ENCODE peak calls at places on chromosomes 2 and 18, in four cellular contexts. D is left ventricle myocardium inferior, G is testis, C is thoracic aorta. B is an unnamed sample. For H3K4me1, the result is how much of the 10 kb centered on the place peaks cover.

GRCh38 chr18:56795381-56795780 is 144.2 kb downstream of the WDR7 start:
- DNase-seq in C (no peak), G (no peak), D (no peak), B (no peak)

GRCh38 chr2:64839844-64840243 is 149.4 kb upstream of the SLC1A4 start:
- DNase-seq in G (no peak), C (no peak), D (no peak), B (no peak)

GRCh38 chr2:222819722-222820333 is 41.0 kb upstream of the ACSL3 start:
- DNase-seq in D (no peak), G (no peak), C (no peak), B (no peak)

GRCh38 chr2:168848220-168848619 is 42.0 kb downstream of the SPC25 start:
- DNase-seq in G (no peak), D (no peak), C (no peak), B (no peak)

GRCh38 chr2:43576983-43577892 is 18.6 kb downstream of the THADA start:
- DNase-seq in C (no peak), D (no peak), G (peak), B (no peak)

GRCh38 chr2:205827809-205828208 is 145.5 kb downstream of the NRP2 start:
- DNase-seq in G (no peak), C (no peak), D (no peak), B (no peak)

GRCh38 chr2:100764430-100764829 is 55.5 kb upstream of the NPAS2 start:
- DNase-seq in G (no peak), C (no peak), D (no peak), B (no peak)

GRCh38 chr2:225177098-225177497 is 134.8 kb upstream of the DOCK10 start:
- DNase-seq in D (no peak), G (no peak), C (no peak), B (no peak)

GRCh38 chr2:9826208-9826607 is 17.1 kb upstream of the TAF1B start:
- DNase-seq in D (no peak), G (no peak), C (no peak), B (no peak)

DNA sequence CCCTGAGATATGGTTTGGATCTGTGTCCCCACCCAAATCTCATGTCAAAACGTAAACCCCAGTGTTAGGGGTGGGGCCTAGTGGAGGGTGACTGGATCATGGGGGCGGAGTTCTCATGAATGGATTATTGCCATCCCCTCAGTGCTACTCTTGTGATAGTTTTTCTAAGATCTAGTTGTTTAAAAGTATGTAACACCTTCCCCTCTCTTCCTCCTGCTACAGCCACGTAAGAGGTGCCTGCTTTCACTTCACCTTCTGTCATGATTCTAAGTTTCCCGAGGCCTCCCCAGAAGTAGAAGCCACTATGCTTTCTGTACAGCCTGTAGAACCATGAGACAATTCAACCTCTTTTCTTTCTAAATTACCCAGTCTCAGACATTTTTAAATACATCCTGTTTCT is 16.9 kb downstream of the PUM2 start:
- DNase-seq in D (no peak), G (no peak), C (no peak), B (no peak)
- H3K4me1 ChIP-seq in D (half or more), G (under half), C (half or more), B (under half)

DNA sequence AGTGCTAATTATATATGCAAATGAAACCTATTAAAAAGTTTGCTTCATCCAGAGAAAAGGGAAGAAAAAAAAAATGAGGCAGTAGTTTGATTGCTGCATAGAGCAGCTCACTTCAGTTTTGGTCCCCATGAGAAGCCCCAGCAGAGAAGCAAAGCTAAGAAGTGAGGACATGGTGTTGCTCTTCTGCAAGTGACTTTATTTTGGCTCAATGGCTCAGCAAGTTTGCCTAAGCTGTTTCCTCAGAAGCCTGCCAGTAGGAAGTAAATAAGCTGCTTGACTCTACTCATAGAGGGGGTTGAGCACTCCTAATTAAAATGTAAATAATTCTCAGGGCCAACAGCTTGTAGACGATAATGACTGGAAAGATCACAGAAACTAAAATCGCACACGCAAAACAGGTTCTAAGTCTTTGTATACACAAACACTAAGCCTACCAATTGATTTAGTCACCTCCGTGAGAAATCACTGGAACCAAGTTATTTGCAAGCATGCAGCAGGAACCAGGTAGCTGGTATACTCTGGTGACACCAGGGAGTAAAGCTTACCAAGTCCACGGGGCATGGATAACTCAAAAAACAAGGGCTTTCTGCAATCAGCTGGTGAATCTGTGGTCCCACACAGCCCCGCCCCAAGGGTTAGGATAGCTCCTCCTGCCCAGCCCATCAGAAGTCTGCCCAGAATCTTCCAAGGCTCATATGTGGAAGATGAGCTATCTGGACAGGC is 39.7 kb upstream of the NABP1 start:
- DNase-seq in C (no peak), D (no peak), G (no peak), B (peak)
- TF ChIP-seq CTCF in C (no peak), D (no peak), G (no peak), B (no peak)

DNA sequence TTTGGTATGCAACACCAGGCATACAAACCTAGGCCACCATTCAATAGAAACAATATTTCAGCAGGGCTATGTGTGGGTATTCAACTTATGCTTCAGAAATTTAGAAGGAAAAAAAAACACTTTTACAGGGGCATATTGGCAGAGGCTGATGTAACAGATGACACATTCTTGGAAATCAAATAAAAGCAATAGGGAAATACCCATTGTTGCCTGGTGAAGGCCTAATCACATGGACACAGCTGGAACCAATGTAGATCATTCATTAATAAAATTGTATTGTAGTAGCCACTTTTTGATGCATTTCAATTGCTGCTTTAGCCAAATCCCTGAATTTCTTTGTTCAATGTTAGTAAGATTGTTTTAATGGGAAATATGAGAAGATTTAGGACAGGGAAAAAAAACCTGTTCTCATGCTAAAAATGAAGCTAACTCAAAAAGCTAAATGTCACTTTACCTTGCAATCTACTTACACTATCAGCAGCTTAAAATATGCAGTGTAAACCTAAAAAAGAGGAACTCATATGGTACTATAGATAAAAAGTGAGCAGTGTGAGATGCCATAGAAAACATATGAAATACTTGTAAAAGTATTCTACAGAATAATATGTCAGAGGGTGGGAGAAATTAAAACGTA is 289.4 kb downstream of the ZEB2 start:
- DNase-seq in C (no peak), D (no peak), G (no peak), B (no peak)
- H3K4me1 ChIP-seq in C (under half), D (under half), G (under half), B (under half)

DNA sequence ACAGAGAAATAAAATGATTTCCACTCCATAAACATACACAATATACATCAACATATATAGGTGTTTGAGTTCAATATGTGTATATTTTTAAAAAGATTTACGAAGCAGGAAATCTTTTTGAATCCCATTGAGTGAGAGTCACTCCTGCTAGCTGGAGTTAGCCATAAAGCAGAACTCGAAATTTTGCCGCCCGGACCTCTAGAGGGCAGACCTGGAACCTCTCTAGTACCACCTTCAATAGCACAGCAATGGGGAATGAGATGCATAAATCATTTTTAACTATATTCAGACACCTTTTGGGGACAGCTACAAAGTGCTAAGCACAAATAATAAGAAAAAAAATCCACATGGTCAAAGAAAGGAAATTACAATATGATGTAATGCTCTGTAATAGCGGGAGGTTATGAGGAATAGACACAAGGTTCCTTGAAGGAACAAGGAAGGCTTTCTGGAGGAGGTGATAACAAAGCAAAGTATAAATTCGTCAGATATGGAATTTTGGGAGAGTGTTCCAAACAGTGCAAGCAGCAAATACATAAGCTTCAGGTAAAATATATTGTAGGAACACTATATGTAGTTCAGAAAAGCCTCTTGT is 533.4 kb downstream of the ERBB4 start:
- DNase-seq in D (peak), C (no peak), G (no peak), B (peak)
- TF ChIP-seq CTCF in D (peak), C (peak), G (no peak), B (no peak)

GRCh38 chr2:111121028-111121872 is 536 bp downstream of the BCL2L11 start:
- DNase-seq in D (peak), C (no peak), G (peak), B (peak)
- H3K4me1 ChIP-seq in D (half or more), C (under half), G (under half), B (under half)

GRCh38 chr2:164474873-164475272 is 146.4 kb downstream of the GRB14 start:
- DNase-seq in G (no peak), C (no peak), D (no peak), B (no peak)

GRCh38 chr2:164478205-164478604 is 143.1 kb downstream of the GRB14 start:
- DNase-seq in G (no peak), D (no peak), C (no peak), B (no peak)

DNA sequence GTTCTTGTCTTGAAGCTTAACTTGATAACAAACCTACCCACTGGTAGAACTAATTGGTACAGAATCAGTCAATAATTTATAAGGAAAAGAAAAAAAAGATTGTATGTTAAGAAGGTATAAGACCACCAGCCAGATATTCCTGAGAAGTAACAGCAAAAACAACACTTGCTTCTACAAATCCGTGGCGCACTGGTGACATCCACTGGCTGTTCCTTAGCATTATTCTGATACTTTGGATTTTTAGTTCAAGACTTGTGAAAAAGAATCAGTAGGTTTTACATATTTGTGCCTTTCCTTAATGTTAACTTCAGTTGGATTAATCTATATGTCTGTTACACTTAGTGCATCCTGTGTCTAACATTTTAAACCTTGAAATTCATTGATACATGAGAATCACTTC is 141.8 kb downstream of the GRB14 start:
- DNase-seq in G (peak), C (no peak), D (no peak), B (peak)
- TF ChIP-seq CTCF in G (peak), C (peak), D (peak), B (no peak)

GRCh38 chr2:112728384-112729175 is 7.8 kb downstream of the NT5DC4 start:
- DNase-seq in D (no peak), G (no peak), C (no peak), B (no peak)

GRCh38 chr2:112725545-112726457 is 5.0 kb downstream of the NT5DC4 start:
- DNase-seq in G (no peak), D (no peak), C (no peak), B (no peak)

GRCh38 chr2:112726487-112727190 is 5.8 kb downstream of the NT5DC4 start:
- DNase-seq in D (peak), C (peak), G (peak), B (peak)

GRCh38 chr2:112728029-112728362 is 7.2 kb downstream of the NT5DC4 start:
- DNase-seq in D (no peak), G (no peak), C (no peak), B (no peak)

GRCh38 chr2:112727276-112728028 is 6.6 kb downstream of the NT5DC4 start:
- DNase-seq in D (no peak), C (no peak), G (no peak), B (no peak)
- H3K4me1 ChIP-seq in D (under half), C (under half), G (under half), B (under half)

DNA sequence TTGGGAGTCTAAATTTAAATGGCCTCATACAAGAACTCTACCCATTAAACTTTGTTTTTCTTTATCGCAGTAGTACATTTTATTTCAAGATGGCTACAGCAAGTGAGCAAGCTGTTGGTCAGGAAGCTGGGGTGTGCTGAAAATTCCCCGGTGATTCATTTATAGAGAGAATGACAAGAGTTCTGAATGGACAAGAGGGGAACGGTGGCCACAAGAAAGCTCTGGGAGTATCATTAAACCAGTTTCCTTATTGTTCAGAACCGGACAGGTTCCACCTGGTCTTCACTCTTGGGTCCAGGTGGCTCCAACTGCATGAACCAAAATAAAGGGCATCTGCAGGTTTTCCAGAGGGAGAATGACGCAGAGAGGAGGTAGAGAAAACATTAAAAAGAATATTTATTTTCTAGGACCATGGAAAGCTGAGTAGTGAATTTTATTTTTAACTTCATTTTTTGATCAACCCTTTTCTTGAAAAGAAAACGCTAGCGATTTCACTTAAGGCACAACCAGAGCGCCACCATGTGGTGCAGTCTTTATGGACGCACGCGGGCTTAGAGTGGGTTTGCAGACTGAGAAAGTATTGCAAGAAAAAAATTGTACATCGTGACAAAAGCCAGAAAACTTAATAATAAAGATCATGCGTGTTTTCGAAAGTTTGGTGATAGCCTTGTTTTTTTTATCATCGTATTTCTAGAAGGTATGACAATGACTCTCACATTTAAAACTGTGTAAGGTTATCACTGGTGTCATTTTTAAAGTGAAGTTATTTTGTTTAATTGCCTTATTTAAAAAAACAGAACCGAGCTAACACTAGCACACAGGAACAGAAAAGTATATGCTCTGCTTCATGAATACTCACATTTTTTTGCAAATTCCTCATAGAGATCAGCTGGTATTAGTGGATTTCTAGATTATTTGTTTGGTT is 97.9 kb upstream of the NOL4 start:
- DNase-seq in C (no peak), G (peak), D (peak), B (no peak)
- TF ChIP-seq CTCF in C (peak), G (peak), D (peak), B (no peak)

DNA sequence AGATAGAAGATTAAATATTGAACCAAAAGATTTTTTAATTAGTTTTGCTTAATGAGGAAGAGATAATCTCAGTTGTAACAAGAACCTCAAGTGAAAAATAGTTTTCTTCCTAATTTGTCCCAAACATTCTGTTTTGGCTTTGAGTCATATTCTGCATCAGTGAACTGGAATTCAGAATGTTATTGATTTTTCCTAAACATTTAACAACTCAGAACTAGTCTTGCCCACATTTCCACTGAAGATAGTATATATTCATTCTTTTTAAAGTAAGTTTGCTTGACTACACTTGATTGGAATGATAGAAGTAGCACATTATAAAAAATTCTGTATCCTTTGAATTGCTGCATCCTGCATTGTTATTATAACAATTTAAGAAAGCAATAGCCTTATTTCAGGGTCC is 85.7 kb upstream of the UGP2 start:
- DNase-seq in C (no peak), D (no peak), G (no peak), B (no peak)
- H3K4me1 ChIP-seq in C (under half), D (under half), G (under half), B (under half)

GRCh38 chr2:189115126-189115525 is 64.4 kb downstream of the COL5A2 start:
- DNase-seq in D (no peak), C (no peak), G (no peak), B (no peak)
- TF ChIP-seq CTCF in D (peak), C (no peak), G (no peak), B (no peak)